ENCODE peak calls at places on chromosomes 1 and 21, in eight cellular contexts. P is prostate gland, F is bronchial epithelial cell, D is psoas muscle, I is lung, Q is heart right ventricle, W is cardiac muscle cell, G is left ventricle myocardium inferior. E is an unnamed sample.

GRCh38 chr1:20678599-20678998 is 17.4 kb upstream of the DDOST start:
- DNase-seq in P (no peak), F (no peak), D (no peak), I (no peak), Q (no peak), W (no peak), G (no peak), E (no peak)

GRCh38 chr1:111571239-111571638 is 48.4 kb upstream of the RAP1A start:
- DNase-seq in P (no peak), F (no peak), D (no peak), I (no peak), Q (no peak), W (no peak), G (no peak), E (no peak)

GRCh38 chr1:11237364-11237755 is 25.0 kb downstream of the MTOR start:
- DNase-seq in P (no peak), F (no peak), D (no peak), I (no peak), Q (no peak), W (no peak), G (no peak), E (no peak)

GRCh38 chr1:11151854-11152612 is 37.1 kb upstream of the ANGPTL7 start:
- DNase-seq in P (peak; percentile 30), F (no peak), D (no peak), I (no peak), Q (peak; percentile 25), W (peak; percentile 32), G (peak; percentile 42), E (no peak)

GRCh38 chr1:27568247-27569087 is 35.5 kb downstream of the AHDC1 start:
- DNase-seq in P (peak; percentile 97), F (peak; percentile 84), D (peak; percentile 96), I (peak; percentile 96), Q (peak; percentile 95), W (peak; percentile 96), G (peak; percentile 95), E (peak; percentile 95)

GRCh38 chr21:25560151-25560783 is 47.0 kb downstream of the MRPL39 start:
- DNase-seq in P (no peak), F (no peak), D (no peak), I (no peak), Q (no peak), W (peak; percentile 17), G (no peak), E (no peak)

GRCh38 chr1:212034516-212035122 is 738 bp downstream of the INTS7 start:
- DNase-seq in P (no peak), F (no peak), D (no peak), I (no peak), Q (no peak), W (no peak), G (no peak), E (no peak)

GRCh38 chr1:222583079-222583478 is 6.7 kb downstream of the TAF1A start:
- DNase-seq in P (no peak), F (no peak), D (no peak), I (no peak), Q (no peak), W (no peak), G (no peak), E (no peak)

GRCh38 chr1:180343931-180344406 is 113.9 kb downstream of the LHX4 start:
- DNase-seq in P (no peak), F (peak; percentile 49), D (no peak), I (no peak), Q (no peak), W (peak; percentile 47), G (no peak), E (no peak)

GRCh38 chr1:160641323-160642280 is 5.2 kb downstream of the SLAMF1 start:
- DNase-seq in P (no peak), F (no peak), D (no peak), I (no peak), Q (no peak), W (no peak), G (no peak), E (no peak)

GRCh38 chr1:200305806-200306205 is 104.0 kb downstream of the ZNF281 start:
- DNase-seq in P (no peak), F (no peak), D (no peak), I (no peak), Q (no peak), W (no peak), G (no peak), E (no peak)

GRCh38 chr1:59046134-59046533 is 250.8 kb upstream of the FGGY start:
- DNase-seq in P (no peak), F (peak; percentile 33), D (no peak), I (no peak), Q (no peak), W (no peak), G (no peak), E (no peak)

GRCh38 chr1:198672124-198672523 is 33.3 kb downstream of the PTPRC start:
- DNase-seq in P (no peak), F (no peak), D (no peak), I (no peak), Q (no peak), W (peak; percentile 25), G (no peak), E (no peak)

GRCh38 chr1:218464871-218465270 is 119.7 kb downstream of the TGFB2 start:
- DNase-seq in P (no peak), F (no peak), D (no peak), I (no peak), Q (no peak), W (no peak), G (no peak), E (no peak)

GRCh38 chr1:218463194-218464156 is 118.3 kb downstream of the TGFB2 start:
- DNase-seq in P (no peak), F (peak; percentile 72), D (peak; percentile 69), I (peak; percentile 33), Q (peak; percentile 55), W (peak; percentile 77), G (peak; percentile 61), E (no peak)

GRCh38 chr1:218468707-218469106 is 123.6 kb downstream of the TGFB2 start:
- DNase-seq in P (no peak), F (no peak), D (no peak), I (no peak), Q (no peak), W (no peak), G (no peak), E (no peak)

GRCh38 chr1:218467101-218467728 is 122.1 kb downstream of the TGFB2 start:
- DNase-seq in P (no peak), F (no peak), D (no peak), I (no peak), Q (no peak), W (no peak), G (no peak), E (no peak)

DNA sequence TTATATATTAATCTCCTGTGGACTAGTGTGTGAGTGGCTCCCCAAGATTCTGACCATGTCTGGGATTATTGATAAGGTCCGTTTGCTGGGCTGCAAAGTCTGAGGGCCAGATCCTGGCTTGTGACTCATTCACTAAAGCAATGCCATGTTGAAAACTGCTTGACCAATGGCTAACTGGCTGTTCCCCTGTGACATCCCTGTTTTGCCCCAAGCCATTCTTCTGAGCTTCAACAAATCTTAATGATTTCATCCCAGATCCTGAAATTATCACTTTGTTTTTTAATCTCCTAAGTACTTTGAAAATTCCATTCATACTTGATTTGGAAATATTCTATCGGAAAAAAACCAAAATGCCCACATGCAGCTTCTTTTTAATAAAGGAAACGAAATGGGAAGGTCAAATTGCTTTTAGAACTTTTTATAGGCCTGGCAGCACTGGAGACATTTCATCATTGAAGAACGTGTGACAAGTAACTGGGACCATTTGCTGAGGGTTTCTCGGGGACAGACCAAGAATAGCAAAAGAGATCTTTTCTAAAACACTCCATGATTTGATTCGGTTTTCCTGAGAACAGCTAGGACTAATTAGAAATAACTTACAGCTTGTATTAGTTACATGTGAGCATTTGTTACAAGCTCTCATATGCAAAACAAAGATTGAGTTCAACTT is 121.3 kb downstream of the TGFB2 start:
- DNase-seq in P (no peak), F (no peak), D (no peak), I (no peak), Q (no peak), W (no peak), G (no peak), E (no peak)
- H3K36me3 ChIP-seq in P (no peaks in the 10 kb centered on the region), F (no peaks in the 10 kb centered on the region), D (no peaks in the 10 kb centered on the region), I (no peaks in the 10 kb centered on the region), Q (no peaks in the 10 kb centered on the region), W (no peaks in the 10 kb centered on the region), G (no peaks in the 10 kb centered on the region), E (no peaks in the 10 kb centered on the region)

GRCh38 chr1:39613250-39613649 is 26.2 kb downstream of the HEYL start:
- DNase-seq in P (no peak), F (no peak), D (no peak), I (no peak), Q (no peak), W (no peak), G (no peak), E (no peak)

GRCh38 chr1:39615086-39615662 is 24.3 kb downstream of the HEYL start:
- DNase-seq in P (no peak), F (no peak), D (no peak), I (no peak), Q (no peak), W (no peak), G (no peak), E (no peak)

GRCh38 chr1:39614488-39614887 is 25.0 kb downstream of the HEYL start:
- DNase-seq in P (no peak), F (no peak), D (no peak), I (no peak), Q (no peak), W (no peak), G (no peak), E (no peak)

GRCh38 chr1:39608906-39609305 is 30.5 kb downstream of the HEYL start:
- DNase-seq in P (no peak), F (no peak), D (no peak), I (no peak), Q (no peak), W (no peak), G (no peak), E (no peak)

DNA sequence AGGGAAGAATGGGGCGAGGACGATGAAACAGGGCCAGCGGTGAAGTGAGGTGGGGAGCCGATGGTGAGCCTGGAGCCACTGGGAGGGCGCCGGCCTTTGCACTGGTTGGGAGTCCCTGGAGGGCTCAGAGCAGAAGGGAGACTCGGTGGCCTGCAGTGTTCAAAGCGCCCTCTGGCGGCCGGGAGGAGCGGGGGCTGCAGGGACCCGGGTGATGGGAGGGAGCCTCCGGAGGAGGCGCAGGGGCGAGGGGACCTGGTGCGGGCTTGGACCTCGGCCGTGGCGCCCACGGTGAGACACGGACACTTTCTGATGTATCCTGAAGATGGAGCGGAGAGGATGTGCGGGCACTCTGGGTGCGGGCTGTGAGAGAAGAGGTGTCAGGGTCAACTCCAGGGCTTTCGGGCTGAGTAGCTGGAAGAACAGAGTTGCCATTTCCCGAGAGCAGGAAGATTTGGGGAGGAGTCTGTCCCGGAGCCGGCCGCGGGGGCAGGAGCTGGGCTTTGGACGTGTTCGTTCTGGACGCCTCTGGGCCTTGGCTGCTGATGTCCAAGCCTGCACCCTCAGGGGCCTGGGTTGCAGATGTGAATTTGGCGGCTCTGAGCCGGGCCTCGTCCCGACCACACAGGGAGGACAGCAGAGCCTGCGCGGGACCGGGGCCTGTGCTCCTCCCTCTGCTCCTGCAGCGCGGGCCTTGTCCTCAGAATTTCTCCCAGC is 29.7 kb downstream of the HEYL start:
- DNase-seq in P (peak; percentile 18), F (no peak), D (peak; percentile 77), I (peak; percentile 66), Q (peak; percentile 82), W (peak; percentile 67), G (peak; percentile 82), E (peak; percentile 54)
- TF ChIP-seq CTCF in P (no peak), F (peak; percentile 76), D (peak; percentile 32), I (peak; percentile 50), Q (peak; percentile 74), W (peak; percentile 81), G (peak; percentile 79), E (peak; percentile 52)

GRCh38 chr21:17813353-17813752 is 5.8 kb downstream of the C21orf91 start:
- DNase-seq in P (no peak), F (no peak), D (no peak), I (no peak), Q (no peak), W (no peak), G (no peak), E (no peak)
- H3K36me3 ChIP-seq in P (peaks cover 6% of the 10 kb centered on the region), F (peaks cover 11% of the 10 kb centered on the region), D (peaks cover 2% of the 10 kb centered on the region), I (peaks cover 8% of the 10 kb centered on the region), Q (peaks cover 74% of the 10 kb centered on the region), W (peaks cover 47% of the 10 kb centered on the region), G (peaks cover 51% of the 10 kb centered on the region), E (peaks cover 3% of the 10 kb centered on the region)

GRCh38 chr1:46406881-46407608 is 12.9 kb downstream of the FAAH start:
- DNase-seq in P (no peak), F (no peak), D (no peak), I (no peak), Q (no peak), W (peak; percentile 17), G (no peak), E (no peak)
- TF ChIP-seq CTCF in P (no peak), F (no peak), D (no peak), I (no peak), Q (no peak), W (no peak), G (no peak), E (no peak)

E was measured in Caco-2.